ENCODE peak calls at places on chromosome 22, in eight cellular contexts. G is CD4-positive, CD25-positive, alpha-beta regulatory T cell; D is brain microvascular endothelial cell; S is substantia nigra; P is stimulated activated CD4-positive, alpha-beta T cell treated with anti-CD3 and anti-CD28 coated beads, Interleukin-2, amount 100 ng/mL, for 48 hours; X is M059J; C is esophagus squamous epithelium; R is NCI-H226. U is an unnamed sample.

GRCh38 chr22:19385221-19385906 is 46.2 kb downstream of the HIRA start:
- DNase-seq in P (no peak), D (no peak), C (no peak), X (no peak), G (no peak), S (no peak), R (no peak), U (no peak)

GRCh38 chr22:35198738-35199137 is 58.6 kb upstream of the HMGXB4 start:
- DNase-seq in C (no peak), G (no peak), R (no peak), D (no peak), P (no peak), X (no peak), S (no peak), U (no peak)

GRCh38 chr22:35230839-35231584 is 26.3 kb upstream of the HMGXB4 start:
- DNase-seq in X (peak), P (no peak), C (no peak), G (peak), D (no peak), R (no peak), S (no peak), U (no peak)

GRCh38 chr22:25202290-25202921 is 2.7 kb downstream of the CRYBB3 start:
- DNase-seq in X (peak), S (peak), C (no peak), D (peak), G (peak), R (no peak), P (peak), U (peak)

GRCh38 chr22:47796128-47796908 is 1033.9 kb downstream of the TBC1D22A start:
- DNase-seq in P (no peak), R (no peak), C (no peak), D (no peak), S (no peak), G (no peak), X (no peak), U (no peak)

GRCh38 chr22:23911318-23911980 is 17.3 kb downstream of the MIF start:
- DNase-seq in C (no peak), D (no peak), R (no peak), S (no peak), P (no peak), G (no peak), X (no peak), U (no peak)

GRCh38 chr22:24567668-24568067 is 11.9 kb downstream of the SNRPD3 start:
- DNase-seq in D (no peak), R (no peak), X (no peak), S (no peak), P (no peak), C (no peak), G (no peak), U (no peak)

GRCh38 chr22:48703265-48703941 is 1124.3 kb downstream of the BRD1 start:
- DNase-seq in D (no peak), S (no peak), R (no peak), C (no peak), G (no peak), X (no peak), P (no peak), U (no peak)

GRCh38 chr22:31754813-31755212 is 994 bp downstream of the DEPDC5 start:
- DNase-seq in X (no peak), D (no peak), R (no peak), S (no peak), C (no peak), G (no peak), P (no peak), U (no peak)

GRCh38 chr22:44567846-44568493 is 69.9 kb upstream of the RTL6 start:
- DNase-seq in D (peak), S (no peak), P (peak), C (no peak), G (peak), X (peak), R (no peak), U (peak)

GRCh38 chr22:44404341-44405020 is 91.7 kb upstream of the SHISAL1 start:
- DNase-seq in G (no peak), S (no peak), X (peak), R (no peak), P (no peak), C (no peak), D (no peak), U (peak)

GRCh38 chr22:17098379-17098819 is 13.6 kb downstream of the IL17RA start:
- DNase-seq in R (no peak), G (peak), P (no peak), X (no peak), C (no peak), D (no peak), S (no peak), U (no peak)

GRCh38 chr22:19995611-19996339 is 20.8 kb downstream of the ARVCF start:
- DNase-seq in S (no peak), X (no peak), G (no peak), D (no peak), P (no peak), R (peak), C (no peak), U (peak)

GRCh38 chr22:46046299-46046685 is 69.3 kb upstream of the WNT7B start:
- DNase-seq in S (no peak), X (no peak), R (no peak), P (no peak), G (no peak), C (no peak), D (no peak), U (no peak)

GRCh38 chr22:49877642-49878041 is 24.0 kb downstream of the ZBED4 start:
- DNase-seq in R (no peak), C (no peak), G (no peak), S (no peak), X (no peak), D (no peak), P (no peak), U (no peak)

GRCh38 chr22:17928391-17928790 is 96.0 kb downstream of the MICAL3 start:
- DNase-seq in P (no peak), C (no peak), D (no peak), G (no peak), S (no peak), X (no peak), R (no peak), U (no peak)